ENCODE peak calls at places on chromosomes 2 and 18, in four cellular contexts. V is A549, T is HepG2, F is IMR-90. G is an unnamed sample.

GRCh38 chr2:152012697-152013096 is 86.1 kb downstream of the CACNB4 start:
- DNase-seq in V (no peak), F (peak), T (no peak), G (no peak)

GRCh38 chr2:133498615-133499585 is 69.4 kb downstream of the NCKAP5 start:
- DNase-seq in F (peak), V (no peak), T (no peak), G (no peak)

GRCh38 chr18:54206447-54206846 is 18.0 kb downstream of the MBD2 start:
- DNase-seq in V (no peak), T (no peak), F (no peak), G (no peak)

GRCh38 chr2:171652411-171652775 is 34.9 kb upstream of the DYNC1I2 start:
- DNase-seq in T (no peak), F (no peak), V (no peak), G (no peak)

GRCh38 chr2:176391020-176391419 is 121.8 kb downstream of the MTX2 start:
- DNase-seq in T (no peak), F (no peak), V (no peak), G (no peak)

GRCh38 chr2:96895709-96896651 is 26.1 kb upstream of the SEMA4C start:
- DNase-seq in T (no peak), V (no peak), F (no peak), G (peak)

GRCh38 chr2:161961046-161961445 is 113.0 kb downstream of the DPP4 start:
- DNase-seq in T (no peak), F (no peak), V (no peak), G (no peak)

GRCh38 chr18:3479978-3480377 is 30.0 kb downstream of the TGIF1 start:
- DNase-seq in F (no peak), V (no peak), T (no peak), G (no peak)

GRCh38 chr2:234739061-234739460 is 212.8 kb upstream of the SH3BP4 start:
- DNase-seq in T (no peak), V (no peak), F (no peak), G (no peak)

GRCh38 chr18:57927511-57927910 is 116.5 kb upstream of the NEDD4L start:
- DNase-seq in F (no peak), T (peak), V (no peak), G (no peak)

GRCh38 chr2:20067992-20068727 is 16.7 kb upstream of the LAPTM4A start:
- DNase-seq in T (no peak), V (peak), F (peak), G (no peak)

GRCh38 chr2:217731805-217732204 is 271.0 kb downstream of the TNS1 start:
- DNase-seq in T (no peak), V (no peak), F (peak), G (no peak)

GRCh38 chr2:114550895-114551793 is 108.7 kb downstream of the DPP10 start:
- DNase-seq in F (peak), T (peak), V (peak), G (no peak)

GRCh38 chr2:45923701-45924100 is 272.2 kb downstream of the PRKCE start:
- DNase-seq in F (no peak), V (no peak), T (no peak), G (no peak)

GRCh38 chr2:9844036-9844483 is 786 bp downstream of the TAF1B start:
- DNase-seq in F (peak), T (no peak), V (peak), G (no peak)

GRCh38 chr18:21453512-21453862 is 147.0 kb downstream of the ESCO1 start:
- DNase-seq in F (no peak), V (no peak), T (no peak), G (no peak)

DNA sequence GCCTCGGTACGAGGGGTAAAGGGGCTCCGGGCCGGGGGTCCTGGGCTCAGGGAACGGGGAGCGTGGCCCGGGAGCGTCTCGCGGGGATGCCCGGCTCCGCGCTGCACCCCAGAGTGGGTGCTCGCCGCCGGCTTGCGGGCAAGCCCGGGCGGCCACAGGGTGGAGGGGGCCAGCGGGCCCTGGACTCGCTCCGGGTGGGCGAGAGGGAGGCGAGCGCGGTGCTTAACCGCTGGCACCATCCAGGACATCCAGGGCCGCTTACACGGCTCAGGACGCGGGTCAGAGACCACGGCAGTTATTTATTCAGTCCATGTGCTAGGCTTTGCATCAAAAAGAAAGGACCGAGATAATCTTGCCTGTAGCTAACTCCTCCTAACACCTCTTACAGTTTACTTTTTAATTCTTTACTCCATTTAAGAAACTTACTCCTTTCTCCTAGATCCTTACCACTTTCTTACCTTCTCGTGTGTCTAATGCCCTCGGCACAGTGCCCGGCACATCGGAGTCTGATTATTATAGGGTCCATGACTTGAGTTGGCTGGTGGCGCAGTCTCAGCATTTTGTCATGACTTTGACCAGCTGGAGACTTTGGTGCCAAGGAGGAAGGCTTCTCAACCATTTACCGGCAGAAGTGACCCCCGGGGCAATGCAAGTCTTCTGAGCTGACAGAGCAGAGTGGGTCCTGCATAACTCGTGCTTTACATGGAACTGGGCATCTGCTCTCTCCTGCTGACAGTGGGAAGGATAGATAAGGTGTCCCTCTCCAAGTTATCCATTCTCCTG is 427 bp downstream of the ANXA4 start:
- DNase-seq in V (peak), T (no peak), F (peak), G (no peak)
- TF ChIP-seq MAZ in V (no peak), T (no peak), F (no peak), G (no peak)

DNA sequence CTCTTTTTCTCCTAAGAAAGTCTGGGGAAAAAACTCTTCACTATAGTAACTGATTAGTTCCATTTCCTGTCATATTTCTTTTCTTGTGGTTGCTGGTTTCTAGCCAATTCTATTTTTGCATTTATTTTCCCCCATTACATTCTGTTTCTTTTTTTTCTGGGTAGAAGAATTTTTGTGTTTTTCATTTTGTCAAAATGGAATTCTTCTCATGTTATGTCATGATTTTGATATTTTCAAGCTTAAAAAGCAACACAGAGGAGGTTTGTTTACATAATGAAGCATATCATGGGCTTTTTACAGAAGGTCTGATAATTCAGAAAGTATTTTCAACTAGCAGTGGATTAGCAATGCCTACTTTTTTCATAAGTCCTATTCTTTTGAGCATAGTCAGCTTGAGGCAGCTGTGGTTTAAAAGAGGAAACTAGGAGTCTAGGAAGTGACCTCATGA is 102.0 kb downstream of the MAP2 start:
- DNase-seq in V (no peak), F (peak), T (no peak), G (no peak)
- TF ChIP-seq MAZ in V (no peak), F (no peak), T (no peak), G (no peak)

GRCh38 chr2:230795856-230796255 is 68.9 kb upstream of the ITM2C start:
- DNase-seq in V (no peak), T (no peak), F (no peak), G (no peak)

GRCh38 chr2:230796280-230796862 is 68.4 kb upstream of the ITM2C start:
- DNase-seq in V (no peak), T (no peak), F (peak), G (no peak)

GRCh38 chr2:230794472-230794871 is 70.3 kb upstream of the ITM2C start:
- DNase-seq in T (no peak), V (no peak), F (peak), G (no peak)

GRCh38 chr2:230790981-230791380 is 73.8 kb upstream of the ITM2C start:
- DNase-seq in F (no peak), T (no peak), V (no peak), G (no peak)

DNA sequence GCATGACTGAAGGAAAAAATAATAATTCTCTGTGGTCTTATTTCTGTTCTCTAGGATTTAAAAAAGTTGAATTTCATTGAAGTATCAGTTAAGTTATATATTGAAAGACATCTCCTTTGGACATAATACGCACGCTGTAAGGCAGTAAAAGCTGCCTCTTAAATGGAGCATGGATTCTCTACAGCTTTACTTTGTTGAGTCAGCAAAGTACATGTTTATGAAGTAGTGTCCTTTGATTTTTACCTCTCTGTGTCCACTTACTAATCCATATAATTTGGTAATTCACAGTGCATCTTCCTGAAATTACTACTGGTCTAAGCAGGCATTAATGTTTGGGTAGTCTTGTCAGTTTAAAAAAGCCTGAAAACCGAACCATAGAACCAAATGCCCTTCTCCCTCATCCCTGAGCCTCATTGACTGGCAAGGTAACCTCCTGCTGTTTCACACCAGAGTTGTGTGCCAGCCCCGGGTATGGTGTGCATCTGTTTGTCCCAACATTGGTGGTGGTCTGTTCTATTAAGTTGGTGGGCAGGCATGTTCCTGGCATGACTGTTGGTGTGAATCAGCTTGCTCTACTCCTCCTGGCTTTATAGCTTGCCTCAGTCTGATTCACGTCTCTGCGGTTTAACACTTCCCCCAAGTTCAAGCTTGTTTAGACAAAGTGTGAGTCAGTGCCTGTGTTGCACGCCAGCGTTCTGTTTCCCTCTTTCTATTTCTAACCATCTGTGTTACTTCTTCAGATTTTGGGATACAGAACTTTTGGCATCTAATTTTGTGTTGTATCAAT is 71.0 kb upstream of the ITM2C start:
- DNase-seq in F (peak), T (no peak), V (peak), G (no peak)
- TF ChIP-seq MAZ in F (peak), T (no peak), V (no peak), G (no peak)

DNA sequence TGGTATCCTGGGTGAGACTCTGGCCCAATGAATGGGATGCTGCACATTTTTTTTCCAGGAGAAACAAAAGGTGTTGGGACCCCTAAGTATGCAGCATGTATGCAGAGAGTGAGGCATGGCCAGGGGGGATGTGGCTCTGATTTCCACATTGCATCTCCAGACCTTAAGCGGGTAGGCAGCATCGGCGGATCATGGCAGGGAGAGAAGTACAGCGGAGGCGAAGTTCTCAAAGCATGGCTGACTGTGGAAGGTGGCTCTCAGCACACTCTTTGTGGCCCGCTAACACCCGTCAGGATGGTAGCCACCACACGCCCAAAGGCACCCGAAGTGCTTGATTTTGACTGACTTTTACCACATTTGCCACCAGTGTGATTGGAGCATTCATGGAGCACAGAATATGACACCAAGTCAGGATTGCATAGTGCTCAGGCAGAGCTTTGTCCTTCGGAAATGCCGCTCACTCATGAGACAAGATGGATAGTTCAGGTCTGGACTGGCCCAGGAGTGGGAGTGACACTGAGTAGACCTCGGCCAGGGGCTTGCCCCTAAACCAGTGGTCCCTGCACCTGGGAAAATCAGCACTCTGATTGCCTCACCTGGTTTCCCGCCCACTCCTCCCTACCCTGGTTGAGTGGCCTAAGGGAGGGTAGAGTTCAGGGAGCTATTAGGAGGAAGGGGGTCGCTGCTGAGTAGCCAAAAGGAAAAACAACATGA is 14.2 kb downstream of the INPP4A start:
- DNase-seq in T (no peak), V (no peak), F (no peak), G (no peak)
- TF ChIP-seq MAZ in T (no peak), V (no peak), F (no peak), G (no peak)

GRCh38 chr2:224217962-224218347 is 178.9 kb upstream of the SERPINE2 start:
- DNase-seq in T (no peak), F (peak), V (no peak), G (no peak)
- TF ChIP-seq MAZ in T (no peak), F (no peak), V (no peak), G (no peak)

GRCh38 chr2:144027593-144027992 is 492.3 kb downstream of the ZEB2 start:
- DNase-seq in F (no peak), V (no peak), T (no peak), G (no peak)

GRCh38 chr2:144026679-144027078 is 493.2 kb downstream of the ZEB2 start:
- DNase-seq in F (no peak), V (no peak), T (no peak), G (no peak)

GRCh38 chr2:144032566-144032965 is 487.4 kb downstream of the ZEB2 start:
- DNase-seq in F (peak), T (no peak), V (no peak), G (no peak)
- TF ChIP-seq MAZ in F (no peak), T (no peak), V (no peak), G (no peak)

DNA sequence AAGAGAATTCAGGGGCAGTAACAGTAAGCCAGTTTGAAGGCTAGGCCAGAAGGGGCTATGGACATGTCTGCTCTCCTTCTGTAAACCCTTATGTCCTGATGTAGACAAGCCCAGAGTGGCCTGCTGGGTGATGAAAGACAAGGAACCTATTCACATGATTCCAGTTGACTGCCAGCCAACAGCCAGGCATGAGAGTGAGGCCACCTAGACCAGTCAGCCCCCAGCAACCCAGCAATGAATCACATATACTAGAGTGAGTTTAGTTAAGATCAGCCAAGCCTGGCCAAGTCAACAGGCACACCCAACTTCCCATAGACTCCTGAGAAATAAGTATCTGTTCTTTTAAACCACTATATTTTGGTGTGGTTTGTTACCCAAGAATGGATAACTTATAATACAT is 1889.7 kb upstream of the CELF4 start:
- DNase-seq in F (peak), T (peak), V (peak), G (no peak)
- TF ChIP-seq MAZ in F (no peak), T (no peak), V (no peak), G (no peak)

DNA sequence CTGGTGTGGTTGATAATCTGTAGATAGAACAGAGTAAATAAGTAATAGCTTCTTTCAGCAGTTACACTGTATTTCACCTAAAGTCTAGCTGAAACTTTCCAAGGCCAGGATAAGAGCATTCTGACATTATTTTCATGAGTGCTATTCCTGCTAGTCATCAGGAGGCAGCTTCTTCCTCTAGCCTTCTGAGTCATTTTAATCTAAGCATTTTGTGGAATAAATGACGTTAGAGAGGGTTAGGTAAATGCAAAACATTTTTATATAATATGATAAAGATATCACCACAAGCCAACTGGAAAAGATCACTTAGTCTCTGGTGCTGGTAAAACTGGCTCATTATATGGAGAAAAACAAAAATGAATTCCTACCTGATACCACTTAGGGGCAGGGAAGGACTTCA is 138.5 kb downstream of the MEP1B start:
- DNase-seq in T (no peak), V (no peak), F (peak), G (no peak)
- TF ChIP-seq MAZ in T (no peak), V (no peak), F (no peak), G (no peak)